ENCODE peak calls at places on chromosomes 6 and 20, in four cellular contexts. O, I, J and H are unnamed samples.

GRCh38 chr6:111173341-111173740 is 86.0 kb downstream of the SLC16A10 start:
- DNase-seq in O (no peak), I (no peak), J (no peak), H (no peak)

GRCh38 chr6:2952557-2953095 is 18.7 kb downstream of the SERPINB6 start:
- DNase-seq in I (peak; percentile 92), J (peak; percentile 77), O (peak; percentile 93), H (peak; percentile 27)

GRCh38 chr6:75116946-75117345 is 88.9 kb downstream of the COL12A1 start:
- DNase-seq in O (no peak), I (no peak), J (no peak), H (no peak)

GRCh38 chr6:44257007-44257752 is at the start of gene SLC35B2:
- DNase-seq in O (peak; percentile 84), J (peak; percentile 65), I (peak; percentile 95), H (peak; percentile 81)

GRCh38 chr20:3796477-3797225 is 541 bp downstream of the CDC25B start:
- DNase-seq in O (no peak), I (no peak), J (no peak), H (no peak)

GRCh38 chr6:168837231-168837903 is 396.4 kb downstream of the SMOC2 start:
- DNase-seq in O (no peak), I (no peak), J (no peak), H (no peak)

GRCh38 chr6:84762941-84763396 is 1.4 kb downstream of the TBX18 start:
- DNase-seq in J (no peak), I (peak; percentile 33), O (peak; percentile 80), H (no peak)

GRCh38 chr6:73532288-73532687 is 11.5 kb upstream of the EEF1A1 start:
- DNase-seq in I (no peak), O (no peak), J (no peak), H (no peak)

GRCh38 chr20:21901470-21902275 is 196.2 kb downstream of the PAX1 start:
- DNase-seq in O (peak; percentile 7), J (peak; percentile 56), I (peak; percentile 18), H (no peak)

GRCh38 chr6:136607204-136607931 is 57.1 kb upstream of the MAP7 start:
- DNase-seq in O (peak; percentile 26), I (no peak), J (no peak), H (peak; percentile 14)

GRCh38 chr20:35463455-35464300 is 8.3 kb downstream of the CEP250 start:
- DNase-seq in I (peak; percentile 79), O (peak; percentile 80), J (no peak), H (peak; percentile 31)